ENCODE peak calls at places on chromosomes 11 and 22, in four cellular contexts. N is dermis blood vessel endothelial cell; M is activated CD4-positive, alpha-beta T cell treated with anti-CD3 and anti-CD28 coated beads, Interleukin-2, amount 10 ng/mL, durations not matched to agents 7 days and 5 days; O is effector memory CD8-positive, alpha-beta T cell. U is an unnamed sample.

GRCh38 chr22:31128156-31128555 is 5.4 kb downstream of the INPP5J start:
- DNase-seq in O (no peak), N (no peak), M (no peak), U (no peak)

GRCh38 chr11:110200836-110201235 is 95.6 kb downstream of the RDX start:
- DNase-seq in M (no peak), N (no peak), O (no peak), U (no peak)

GRCh38 chr22:33971561-33971961 is 51.3 kb upstream of the LARGE1 start:
- DNase-seq in M (no peak), O (no peak), N (no peak), U (no peak)

GRCh38 chr11:78177216-78177615 is 11.2 kb downstream of the KCTD21 start:
- DNase-seq in N (no peak), O (no peak), M (no peak), U (no peak)

GRCh38 chr11:61110255-61111059 is 8.2 kb downstream of the CD5 start:
- DNase-seq in N (no peak), O (no peak), M (no peak), U (no peak)

GRCh38 chr11:3119141-3119821 is 45.8 kb downstream of the OSBPL5 start:
- DNase-seq in M (no peak), O (no peak), N (no peak), U (no peak)

GRCh38 chr11:10750838-10751580 is at the start of gene CTR9:
- DNase-seq in N (peak; percentile 95), O (peak; percentile 88), M (peak; percentile 93), U (peak; percentile 87)

GRCh38 chr11:8288166-8288772 is 24.6 kb upstream of the LMO1 start:
- DNase-seq in M (no peak), O (no peak), N (no peak), U (no peak)

GRCh38 chr22:23834830-23835772 is 3.7 kb downstream of the DERL3 start:
- DNase-seq in O (no peak), N (no peak), M (no peak), U (no peak)

GRCh38 chr11:19951558-19952083 is 208.7 kb downstream of the DBX1 start:
- DNase-seq in M (peak; percentile 20), N (peak; percentile 82), O (no peak), U (peak; percentile 27)

GRCh38 chr11:111849631-111850030 is 21.8 kb downstream of the ALG9 start:
- DNase-seq in N (no peak), O (no peak), M (no peak), U (no peak)

GRCh38 chr11:91104237-91104636 is 881.4 kb upstream of the CHORDC1 start:
- DNase-seq in O (no peak), M (no peak), N (no peak), U (no peak)

GRCh38 chr11:125250316-125250870 is 85.8 kb downstream of the PKNOX2 start:
- DNase-seq in M (no peak), N (no peak), O (no peak), U (no peak)